ENCODE peak calls at places on chromosomes 11 and 22, in ten cellular contexts. G is GM12891, F is transverse colon, K is K562, U is suprapubic skin, N is spleen, Z is stomach, B is HepG2, T is endothelial cell of umbilical vein, A is HCT116. V is an unnamed sample.

GRCh38 chr22:27212617-27213177 is 555.3 kb downstream of the MIAT start:
- DNase-seq in G (no peak), F (peak), K (peak), U (peak), N (no peak), Z (no peak), B (no peak), T (peak), A (no peak), V (no peak)

GRCh38 chr11:490186-490929 is 16.7 kb downstream of the RNH1 start:
- DNase-seq in G (peak), F (no peak), K (no peak), U (no peak), N (no peak), Z (no peak), B (no peak), T (no peak), A (no peak), V (peak)

GRCh38 chr11:6200975-6201374 is 2.0 kb downstream of the OR52W1 start:
- DNase-seq in G (no peak), F (peak), K (no peak), U (no peak), N (peak), Z (peak), B (no peak), T (no peak), A (no peak), V (no peak)

GRCh38 chr11:68890490-68891231 is 13.0 kb downstream of the MRPL21 start:
- DNase-seq in G (no peak), F (peak), K (no peak), U (peak), N (peak), Z (peak), B (no peak), T (peak), A (no peak), V (no peak)

GRCh38 chr11:40877256-40877655 is 582.2 kb downstream of the LRRC4C start:
- DNase-seq in G (no peak), F (no peak), K (no peak), U (no peak), N (no peak), Z (no peak), B (peak), T (no peak), A (no peak), V (no peak)

GRCh38 chr22:35054064-35054463 is 11.9 kb upstream of the ISX start:
- DNase-seq in G (no peak), F (no peak), K (no peak), U (no peak), N (no peak), Z (no peak), B (no peak), T (no peak), A (no peak), V (no peak)

GRCh38 chr11:43943357-43943930 is 1.0 kb downstream of the C11orf96 start:
- DNase-seq in G (no peak), F (no peak), K (peak), U (peak), N (peak), Z (no peak), B (no peak), T (peak), A (no peak), V (no peak)

GRCh38 chr11:35515224-35515623 is 10.2 kb downstream of the PAMR1 start:
- DNase-seq in G (no peak), F (no peak), K (no peak), U (no peak), N (no peak), Z (no peak), B (no peak), T (no peak), A (no peak), V (no peak)

GRCh38 chr11:50214376-50214775 is 181.7 kb downstream of the OR4C45 start:
- DNase-seq in G (no peak), F (no peak), K (no peak), U (no peak), N (no peak), Z (no peak), B (no peak), T (no peak), A (no peak), V (no peak)

GRCh38 chr11:1533342-1533725 is 38.7 kb downstream of the DUSP8 start:
- DNase-seq in G (no peak), F (no peak), K (no peak), U (no peak), N (no peak), Z (no peak), B (no peak), T (no peak), A (no peak), V (no peak)

GRCh38 chr11:3837793-3838192 is 3.0 kb downstream of the RHOG start:
- DNase-seq in G (no peak), F (peak), K (peak), U (no peak), N (peak), Z (peak), B (no peak), T (no peak), A (no peak), V (no peak)

GRCh38 chr11:116499396-116500001 is 273.3 kb downstream of the BUD13 start:
- DNase-seq in G (peak), F (peak), K (peak), U (peak), N (no peak), Z (peak), B (peak), T (peak), A (peak), V (peak)

GRCh38 chr11:44332665-44333064 is 22.7 kb upstream of the ALX4 start:
- DNase-seq in G (no peak), F (no peak), K (peak), U (no peak), N (no peak), Z (no peak), B (no peak), T (no peak), A (no peak), V (no peak)

GRCh38 chr22:30290679-30291333 is 1.5 kb upstream of the CASTOR1 start:
- DNase-seq in G (no peak), F (peak), K (no peak), U (peak), N (peak), Z (peak), B (peak), T (peak), A (no peak), V (no peak)

GRCh38 chr22:19705181-19705934 is 8.9 kb upstream of the SEPTIN5 start:
- DNase-seq in G (peak), F (no peak), K (peak), U (no peak), N (peak), Z (no peak), B (no peak), T (no peak), A (no peak), V (no peak)

GRCh38 chr11:795638-796564 is 2.2 kb downstream of the SLC25A22 start:
- DNase-seq in G (peak), F (peak), K (peak), U (peak), N (peak), Z (peak), B (peak), T (peak), A (no peak), V (peak)

GRCh38 chr11:113240790-113241189 is 73.6 kb upstream of the TTC12 start:
- DNase-seq in G (no peak), F (no peak), K (no peak), U (no peak), N (no peak), Z (no peak), B (no peak), T (no peak), A (no peak), V (no peak)

GRCh38 chr11:68099474-68100405 is 21.4 kb downstream of the CHKA start:
- DNase-seq in G (no peak), F (peak), K (peak), U (no peak), N (no peak), Z (peak), B (peak), T (peak), A (no peak), V (no peak)

GRCh38 chr11:2912498-2912897 is 16.7 kb downstream of the PHLDA2 start:
- DNase-seq in G (no peak), F (peak), K (peak), U (no peak), N (no peak), Z (peak), B (peak), T (peak), A (peak), V (no peak)

GRCh38 chr22:42443240-42444059 is 11.2 kb upstream of the NFAM1 start:
- DNase-seq in G (no peak), F (no peak), K (no peak), U (no peak), N (no peak), Z (no peak), B (no peak), T (no peak), A (no peak), V (no peak)

GRCh38 chr11:130937051-130937450 is 20.8 kb upstream of the SNX19 start:
- DNase-seq in G (no peak), F (no peak), K (no peak), U (no peak), N (no peak), Z (no peak), B (no peak), T (no peak), A (no peak), V (no peak)

GRCh38 chr11:118002010-118002540 is 15.9 kb downstream of the IL10RA start:
- DNase-seq in G (no peak), F (peak), K (peak), U (no peak), N (peak), Z (no peak), B (no peak), T (no peak), A (no peak), V (no peak)

GRCh38 chr11:76702378-76703128 is 32.0 kb upstream of the LRRC32 start:
- DNase-seq in G (no peak), F (no peak), K (peak), U (no peak), N (no peak), Z (no peak), B (no peak), T (no peak), A (no peak), V (no peak)

GRCh38 chr22:30822216-30823014 is 127.7 kb downstream of the OSBP2 start:
- DNase-seq in G (no peak), F (no peak), K (no peak), U (no peak), N (no peak), Z (no peak), B (no peak), T (no peak), A (no peak), V (no peak)

GRCh38 chr11:87299041-87299481 is 261.3 kb downstream of the TMEM135 start:
- DNase-seq in G (no peak), F (peak), K (peak), U (no peak), N (no peak), Z (no peak), B (no peak), T (no peak), A (no peak), V (no peak)

GRCh38 chr11:32794439-32794838 is at the start of gene CCDC73:
- DNase-seq in G (no peak), F (no peak), K (no peak), U (no peak), N (no peak), Z (no peak), B (no peak), T (no peak), A (no peak), V (no peak)

GRCh38 chr22:48185656-48186055 is 1423.2 kb downstream of the TBC1D22A start:
- DNase-seq in G (no peak), F (no peak), K (no peak), U (no peak), N (no peak), Z (no peak), B (no peak), T (no peak), A (no peak), V (no peak)

GRCh38 chr11:65366340-65366773 is 11.8 kb downstream of the TIGD3 start:
- DNase-seq in G (peak), F (peak), K (peak), U (no peak), N (no peak), Z (no peak), B (peak), T (peak), A (peak), V (no peak)

GRCh38 chr11:68471360-68472340 is 11.1 kb downstream of the PPP6R3 start:
- DNase-seq in G (no peak), F (no peak), K (no peak), U (no peak), N (peak), Z (no peak), B (no peak), T (no peak), A (no peak), V (no peak)

GRCh38 chr22:35257002-35257320 is 332 bp upstream of the HMGXB4 start:
- DNase-seq in G (no peak), F (no peak), K (no peak), U (no peak), N (no peak), Z (no peak), B (no peak), T (no peak), A (no peak), V (no peak)

GRCh38 chr11:108340958-108341357 is 118.1 kb downstream of the ATM start:
- DNase-seq in G (no peak), F (no peak), K (peak), U (no peak), N (no peak), Z (no peak), B (peak), T (no peak), A (peak), V (no peak)

GRCh38 chr11:128775513-128775912 is 81.6 kb downstream of the FLI1 start:
- DNase-seq in G (no peak), F (no peak), K (no peak), U (no peak), N (no peak), Z (no peak), B (no peak), T (peak), A (no peak), V (no peak)

GRCh38 chr11:128776088-128776433 is 82.2 kb downstream of the FLI1 start:
- DNase-seq in G (peak), F (peak), K (no peak), U (no peak), N (no peak), Z (no peak), B (no peak), T (no peak), A (no peak), V (no peak)

GRCh38 chr11:128771102-128771501 is 77.2 kb downstream of the FLI1 start:
- DNase-seq in G (no peak), F (no peak), K (no peak), U (no peak), N (no peak), Z (no peak), B (no peak), T (no peak), A (no peak), V (no peak)

GRCh38 chr11:128774593-128774992 is 80.7 kb downstream of the FLI1 start:
- DNase-seq in G (no peak), F (no peak), K (no peak), U (no peak), N (no peak), Z (no peak), B (no peak), T (peak), A (no peak), V (no peak)

DNA sequence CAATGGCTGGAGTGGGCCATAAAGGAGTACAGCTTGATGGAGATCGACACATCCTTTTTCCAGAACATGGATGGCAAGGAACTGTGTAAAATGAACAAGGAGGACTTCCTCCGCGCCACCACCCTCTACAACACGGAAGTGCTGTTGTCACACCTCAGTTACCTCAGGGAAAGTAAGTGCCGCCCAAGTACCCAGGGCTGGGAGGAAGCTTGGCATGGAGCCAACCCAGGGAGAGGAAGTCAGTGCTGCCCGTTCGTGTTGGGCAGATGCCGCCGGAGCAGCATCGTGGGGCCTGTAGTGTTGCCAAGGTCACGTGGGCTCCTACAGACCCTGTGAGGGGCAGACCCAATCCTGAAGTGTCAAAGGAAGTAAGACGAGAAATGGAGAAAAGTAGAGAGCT is 78.9 kb downstream of the FLI1 start:
- DNase-seq in G (no peak), F (peak), K (no peak), U (no peak), N (peak), Z (peak), B (no peak), T (peak), A (no peak), V (no peak)
- TF ChIP-seq POLR2AphosphoS5 in G (no peak), F (no peak), K (no peak), U (no peak), N (peak), Z (no peak), B (no peak), T (no peak), A (no peak), V (no peak)

GRCh38 chr22:24592846-24593809 is at the start of gene LRRC75B:
- DNase-seq in G (peak), F (peak), K (peak), U (peak), N (peak), Z (peak), B (peak), T (peak), A (peak), V (peak)
- TF ChIP-seq POLR2A in G (no peak), F (peak), K (peak), U (no peak), N (no peak), Z (no peak), B (peak), T (no peak), A (no peak), V (peak)

DNA sequence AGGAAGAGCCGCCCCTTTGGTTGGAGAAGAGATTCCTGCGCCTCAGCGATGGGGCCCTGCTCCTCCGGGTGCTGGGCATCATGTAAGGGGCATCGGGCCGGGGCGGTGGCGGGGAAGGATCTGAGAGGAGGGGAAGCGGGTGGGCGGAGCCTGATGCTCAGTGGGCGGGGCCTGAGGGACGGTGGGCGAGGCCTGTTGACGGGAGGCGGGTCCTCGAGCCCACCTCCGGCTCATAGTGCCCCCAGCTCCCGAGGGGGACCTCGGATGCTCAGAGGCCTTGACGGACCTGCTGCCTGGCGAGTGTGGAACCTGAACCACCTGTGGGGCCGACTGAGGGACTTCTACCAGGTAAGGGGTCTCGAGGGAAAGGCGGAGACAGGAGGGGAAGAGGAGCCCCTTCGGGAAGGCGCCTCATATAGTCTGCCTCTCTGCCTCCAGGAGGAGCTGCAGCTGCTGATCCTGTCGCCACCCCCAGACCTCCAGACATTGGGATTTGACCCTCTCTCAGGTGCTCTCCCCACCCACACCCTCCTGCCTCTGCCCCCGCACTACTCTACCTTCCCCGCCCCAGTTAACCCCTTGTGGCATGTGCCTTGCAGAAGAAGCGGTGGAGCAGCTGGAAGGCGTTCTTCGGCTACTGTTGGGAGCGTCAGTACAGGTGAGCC is 799 bp downstream of the CCDC88B start:
- DNase-seq in G (no peak), F (peak), K (peak), U (no peak), N (peak), Z (peak), B (no peak), T (peak), A (no peak), V (peak)
- TF ChIP-seq POLR2AphosphoS5 in G (no peak), F (no peak), K (no peak), U (no peak), N (no peak), Z (no peak), B (no peak), T (no peak), A (no peak), V (peak)

GRCh38 chr11:122505304-122506006 is 150.1 kb upstream of the UBASH3B start:
- DNase-seq in G (peak), F (peak), K (peak), U (peak), N (no peak), Z (peak), B (peak), T (peak), A (peak), V (peak)
- TF ChIP-seq POLR2A in G (no peak), F (no peak), K (no peak), U (no peak), N (no peak), Z (no peak), B (no peak), T (no peak), A (no peak), V (no peak)

GRCh38 chr11:57764527-57764926 is 2.9 kb downstream of the CTNND1 start:
- DNase-seq in G (no peak), F (no peak), K (no peak), U (no peak), N (no peak), Z (no peak), B (no peak), T (no peak), A (no peak), V (no peak)

GRCh38 chr11:57761301-57762234 is at the start of gene CTNND1:
- DNase-seq in G (peak), F (peak), K (peak), U (peak), N (no peak), Z (peak), B (peak), T (peak), A (peak), V (peak)

GRCh38 chr11:57762235-57762866 is 749 bp downstream of the CTNND1 start:
- DNase-seq in G (no peak), F (peak), K (peak), U (no peak), N (no peak), Z (no peak), B (no peak), T (no peak), A (no peak), V (no peak)

GRCh38 chr11:57764972-57765371 is 3.4 kb downstream of the CTNND1 start:
- DNase-seq in G (no peak), F (no peak), K (peak), U (no peak), N (no peak), Z (no peak), B (no peak), T (no peak), A (no peak), V (no peak)

DNA sequence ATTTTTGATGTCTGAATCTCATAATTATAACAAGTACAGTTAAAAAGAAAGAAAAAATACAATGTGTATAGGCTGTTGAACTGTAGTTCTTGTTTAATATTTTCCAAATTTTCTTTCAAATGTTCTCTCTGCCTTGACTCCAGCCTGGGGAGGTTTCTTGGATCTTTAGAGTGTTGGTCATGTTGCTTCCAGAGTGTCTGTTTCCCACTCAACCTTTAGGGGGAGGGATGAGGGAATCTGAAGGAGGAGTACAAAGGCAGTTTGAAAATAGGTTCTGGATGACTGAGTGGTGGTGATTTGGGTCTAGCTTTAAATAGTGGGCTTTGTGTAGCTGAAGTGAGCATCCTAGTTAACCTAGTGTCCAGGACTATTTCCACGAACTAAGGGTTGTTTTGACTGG is 2.0 kb downstream of the CTNND1 start:
- DNase-seq in G (no peak), F (no peak), K (peak), U (no peak), N (no peak), Z (no peak), B (peak), T (peak), A (no peak), V (no peak)
- TF ChIP-seq POLR2AphosphoS5 in G (no peak), F (peak), K (no peak), U (no peak), N (no peak), Z (peak), B (no peak), T (no peak), A (no peak), V (no peak)

V was measured in GM12892.